ENCODE peak calls at places on chromosome 15, in eight cellular contexts. G is stimulated activated CD8-positive, alpha-beta memory T cell treated with anti-CD3 and anti-CD28 coated beads, Interleukin-15, amount 100 ng/mL, for 48 hours; Z is natural killer cell; N is IMR-90; X is Right ventricle myocardium superior; K is cardiac fibroblast; O is DMS79 treated with DMSO at 0.1 percent for 48 hours; S is posterior cingulate gyrus. D is an unnamed sample.
A peak's percentile ranks its signal among the peaks of the same experiment; 100 is the strongest.

GRCh38 chr15:28023422-28023821 is 75.7 kb downstream of the OCA2 start:
- DNase-seq in G (no peak), O (no peak), X (no peak), K (no peak), N (no peak), Z (no peak), S (no peak), D (no peak)

GRCh38 chr15:62964251-62964650 is 78.3 kb upstream of the TPM1 start:
- DNase-seq in K (no peak), Z (no peak), S (no peak), O (no peak), G (no peak), N (peak; percentile 12), X (no peak), D (no peak)

GRCh38 chr15:40444741-40445140 is 4.0 kb downstream of the BAHD1 start:
- DNase-seq in S (no peak), K (no peak), X (no peak), G (no peak), N (no peak), Z (no peak), O (no peak), D (no peak)

GRCh38 chr15:69758291-69758771 is 305.7 kb downstream of the RPLP1 start:
- DNase-seq in G (no peak), O (no peak), K (peak; percentile 72), Z (no peak), N (peak; percentile 21), S (no peak), X (no peak), D (no peak)

GRCh38 chr15:61820212-61820611 is 240.0 kb downstream of the VPS13C start:
- DNase-seq in Z (no peak), S (peak; percentile 32), K (no peak), O (no peak), N (no peak), X (no peak), G (no peak), D (no peak)

GRCh38 chr15:87731630-87732029 is 524.9 kb downstream of the NTRK3 start:
- DNase-seq in O (no peak), K (no peak), X (no peak), Z (no peak), G (no peak), N (no peak), S (no peak), D (no peak)

GRCh38 chr15:78983146-78983918 is 38.5 kb upstream of the CTSH start:
- DNase-seq in S (peak; percentile 47), N (no peak), G (no peak), O (no peak), Z (no peak), X (no peak), K (no peak), D (no peak)

GRCh38 chr15:63391669-63392354 is 10.2 kb upstream of the CA12 start:
- DNase-seq in N (no peak), K (no peak), O (no peak), S (no peak), X (no peak), Z (no peak), G (no peak), D (no peak)

GRCh38 chr15:100330629-100331215 is 11.1 kb downstream of the ADAMTS17 start:
- DNase-seq in G (no peak), S (no peak), Z (no peak), O (no peak), N (no peak), X (no peak), K (no peak), D (no peak)

GRCh38 chr15:35439291-35439690 is 106.7 kb downstream of the DPH6 start:
- DNase-seq in N (peak; percentile 88), O (no peak), S (no peak), G (no peak), Z (no peak), K (peak; percentile 75), X (no peak), D (no peak)

GRCh38 chr15:48536681-48537091 is 108.8 kb downstream of the FBN1 start:
- DNase-seq in S (no peak), X (no peak), Z (no peak), K (peak; percentile 89), O (no peak), G (no peak), N (peak; percentile 35), D (no peak)

GRCh38 chr15:78177447-78177873 is 28.3 kb downstream of the IDH3A start:
- DNase-seq in G (peak; percentile 18), N (no peak), S (peak; percentile 83), O (no peak), K (peak; percentile 31), X (peak; percentile 60), Z (no peak), D (no peak)

GRCh38 chr15:26197719-26198118 is 334.6 kb upstream of the ATP10A start:
- DNase-seq in X (no peak), N (no peak), Z (no peak), G (no peak), K (no peak), O (no peak), S (peak; percentile 71), D (no peak)

GRCh38 chr15:93420050-93420452 is 331.0 kb upstream of the RGMA start:
- DNase-seq in K (no peak), Z (no peak), O (no peak), G (no peak), N (no peak), X (no peak), S (no peak), D (no peak)

GRCh38 chr15:63157891-63158431 is 684 bp upstream of the RPS27L start:
- DNase-seq in Z (no peak), X (no peak), S (no peak), K (peak; percentile 86), O (no peak), G (no peak), N (peak; percentile 85), D (no peak)